ENCODE peak calls at places on chromosomes 16 and 17, in ten cellular contexts. K is lung, U is cardiac muscle cell, N is DND-41, I is mesenchymal stem cell, R is left ventricle myocardium inferior, L is heart right ventricle, P is tibial artery, M is adrenal gland, X is mesendoderm. Z is an unnamed sample. For H3K4me1 and H3K27me3, the result is how much of the 10 kb centered on the place peaks cover.

GRCh38 chr17:2782030-2782429 is 14.2 kb upstream of the RAP1GAP2 start:
- DNase-seq in U (peak), M (no peak), R (no peak), P (no peak), K (no peak), N (no peak), I (no peak), L (no peak), X (peak), Z (no peak)

GRCh38 chr17:79991924-79992656 is 43.6 kb downstream of the TBC1D16 start:
- DNase-seq in U (peak), P (no peak), L (peak), X (peak), I (peak), R (peak), N (peak), K (no peak), M (no peak), Z (no peak)

GRCh38 chr16:10981697-10982216 is 37.4 kb downstream of the CLEC16A start:
- DNase-seq in U (no peak), K (no peak), I (no peak), R (no peak), M (no peak), P (no peak), L (no peak), X (peak), N (peak), Z (no peak)

GRCh38 chr17:59074494-59074893 is 32.2 kb downstream of the TRIM37 start:
- DNase-seq in L (no peak), K (no peak), M (no peak), P (no peak), U (peak), X (no peak), N (no peak), R (no peak), I (peak), Z (no peak)

GRCh38 chr17:41559548-41559947 is 12.3 kb downstream of the KRT9 start:
- DNase-seq in L (no peak), R (no peak), N (no peak), I (peak), X (no peak), U (peak), P (no peak), M (no peak), K (no peak), Z (no peak)

GRCh38 chr17:37752482-37752881 is 7.6 kb upstream of the HNF1B start:
- DNase-seq in N (no peak), M (no peak), K (no peak), L (no peak), I (peak), U (no peak), P (no peak), R (no peak), X (no peak), Z (no peak)

GRCh38 chr17:81577278-81578000 is 25.3 kb upstream of the FAAP100 start:
- DNase-seq in P (no peak), U (peak), N (no peak), K (peak), M (no peak), L (no peak), X (no peak), I (no peak), R (no peak), Z (no peak)

GRCh38 chr17:34886831-34887230 is 74.4 kb downstream of the CCT6B start:
- DNase-seq in K (no peak), X (peak), I (no peak), L (no peak), N (no peak), M (no peak), P (no peak), R (no peak), U (no peak), Z (no peak)

GRCh38 chr16:73390936-73391335 is 343.0 kb upstream of the ZFHX3 start:
- DNase-seq in K (no peak), L (no peak), M (no peak), R (no peak), N (no peak), U (no peak), I (no peak), P (no peak), X (no peak), Z (no peak)

GRCh38 chr17:6843241-6843890 is 11.8 kb upstream of the TEKT1 start:
- DNase-seq in I (peak), M (no peak), P (no peak), K (no peak), X (peak), R (no peak), N (no peak), U (peak), L (no peak), Z (no peak)

GRCh38 chr17:62075308-62075815 is 10.3 kb upstream of the MED13 start:
- DNase-seq in M (no peak), U (peak), R (no peak), P (no peak), K (peak), N (no peak), I (peak), X (no peak), L (no peak), Z (no peak)

GRCh38 chr17:43579570-43580140 is 33.5 kb upstream of the ETV4 start:
- DNase-seq in M (no peak), N (no peak), R (no peak), P (no peak), L (no peak), K (no peak), I (peak), X (no peak), U (peak), Z (no peak)

GRCh38 chr17:59506907-59507726 is 58.3 kb upstream of the DHX40 start:
- DNase-seq in K (no peak), N (no peak), L (no peak), P (no peak), X (no peak), U (peak), I (peak), M (peak), R (no peak), Z (no peak)

GRCh38 chr16:48862087-48862532 is 252.1 kb upstream of the N4BP1 start:
- DNase-seq in X (peak), N (no peak), L (no peak), R (no peak), I (peak), M (no peak), K (no peak), U (no peak), P (no peak), Z (peak)

GRCh38 chr17:64192588-64192987 is 62.6 kb upstream of the ERN1 start:
- DNase-seq in M (no peak), I (no peak), U (no peak), R (no peak), N (no peak), X (no peak), L (no peak), P (no peak), K (no peak), Z (no peak)

GRCh38 chr17:7393613-7394451 is 493 bp downstream of the PLSCR3 start:
- DNase-seq in U (peak), K (no peak), M (peak), R (peak), I (peak), L (no peak), P (no peak), N (peak), X (peak), Z (no peak)

GRCh38 chr17:80619535-80620235 is 75.0 kb downstream of the RPTOR start:
- DNase-seq in X (peak), M (no peak), L (no peak), I (no peak), P (no peak), R (no peak), N (no peak), U (no peak), K (no peak), Z (no peak)

GRCh38 chr16:3431779-3432219 is 11.5 kb downstream of the ZNF597 start:
- DNase-seq in X (no peak), N (no peak), P (no peak), U (peak), L (peak), M (peak), I (no peak), K (peak), R (peak), Z (peak)

GRCh38 chr16:27472091-27473020 is 70.4 kb downstream of the IL21R start:
- DNase-seq in N (no peak), I (no peak), P (no peak), X (no peak), L (no peak), M (no peak), K (no peak), R (no peak), U (no peak), Z (no peak)

GRCh38 chr17:6061290-6061689 is 8.9 kb upstream of the WSCD1 start:
- DNase-seq in N (no peak), R (no peak), K (no peak), L (no peak), X (no peak), I (peak), U (peak), M (peak), P (peak), Z (no peak)

GRCh38 chr17:12316021-12316420 is 295.3 kb downstream of the MAP2K4 start:
- DNase-seq in K (no peak), M (no peak), X (no peak), U (no peak), P (no peak), L (no peak), R (no peak), I (no peak), N (no peak), Z (no peak)

GRCh38 chr17:40551091-40551873 is 14.0 kb downstream of the CCR7 start:
- DNase-seq in P (peak), U (peak), N (peak), I (peak), X (no peak), L (peak), R (peak), K (peak), M (peak), Z (peak)

GRCh38 chr17:27466376-27466747 is 10.1 kb downstream of the KSR1 start:
- DNase-seq in L (no peak), U (no peak), R (no peak), P (no peak), I (no peak), M (no peak), X (no peak), K (no peak), N (no peak), Z (no peak)

GRCh38 chr17:77214328-77214727 is 73.6 kb downstream of the SEC14L1 start:
- DNase-seq in N (no peak), L (no peak), U (no peak), K (no peak), R (no peak), M (no peak), P (no peak), I (no peak), X (no peak), Z (no peak)

GRCh38 chr17:8753976-8754440 is 4.3 kb downstream of the SPDYE4 start:
- DNase-seq in X (peak), U (peak), K (no peak), R (no peak), P (no peak), I (peak), N (no peak), M (no peak), L (no peak), Z (no peak)

GRCh38 chr17:80101160-80101945 is at the start of gene GAA:
- DNase-seq in P (peak), R (peak), U (peak), I (peak), X (peak), L (peak), N (peak), K (peak), M (peak), Z (peak)

GRCh38 chr16:83100679-83101078 is 473.9 kb downstream of the CDH13 start:
- DNase-seq in I (no peak), P (no peak), U (no peak), M (no peak), X (no peak), N (no peak), K (no peak), R (no peak), L (no peak), Z (no peak)

GRCh38 chr17:72394531-72394930 is 273.7 kb downstream of the SOX9 start:
- DNase-seq in I (no peak), X (no peak), N (no peak), M (no peak), U (no peak), K (no peak), L (no peak), R (no peak), P (no peak), Z (no peak)

GRCh38 chr17:48121921-48122650 is 14.5 kb downstream of the SNX11 start:
- DNase-seq in N (no peak), U (no peak), X (no peak), M (no peak), K (no peak), L (no peak), P (no peak), R (no peak), I (no peak), Z (no peak)

GRCh38 chr16:31010539-31010938 is at the start of gene STX1B:
- DNase-seq in U (peak), I (no peak), X (peak), P (no peak), N (no peak), M (no peak), K (no peak), L (no peak), R (no peak), Z (no peak)

DNA sequence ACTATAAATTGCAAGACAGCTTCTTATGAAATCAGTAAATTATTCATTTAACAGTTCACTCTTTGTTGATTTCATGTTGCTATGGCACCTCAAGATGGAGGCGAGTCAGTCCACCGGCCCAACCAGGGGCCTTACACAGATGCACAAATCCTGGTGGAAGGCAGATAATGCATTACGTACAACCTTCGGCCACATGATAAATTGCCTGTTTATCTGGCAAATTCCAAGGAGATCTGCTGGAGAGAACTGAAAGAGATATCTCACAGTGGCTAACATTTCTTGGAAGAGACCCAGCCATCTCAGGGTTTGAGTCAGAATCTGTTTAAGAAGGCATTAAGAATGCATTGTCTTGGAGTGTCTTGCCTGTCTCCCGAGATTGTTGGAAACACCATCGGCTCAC is 225.6 kb downstream of the MSI2 start:
- DNase-seq in N (no peak), K (no peak), M (peak), L (no peak), X (no peak), U (peak), P (no peak), I (peak), R (no peak), Z (peak)
- H3K27ac ChIP-seq in N (peak), K (no peak), M (peak), L (peak), X (no peak), U (no peak), P (no peak), I (no peak), R (no peak), Z (no peak)

DNA sequence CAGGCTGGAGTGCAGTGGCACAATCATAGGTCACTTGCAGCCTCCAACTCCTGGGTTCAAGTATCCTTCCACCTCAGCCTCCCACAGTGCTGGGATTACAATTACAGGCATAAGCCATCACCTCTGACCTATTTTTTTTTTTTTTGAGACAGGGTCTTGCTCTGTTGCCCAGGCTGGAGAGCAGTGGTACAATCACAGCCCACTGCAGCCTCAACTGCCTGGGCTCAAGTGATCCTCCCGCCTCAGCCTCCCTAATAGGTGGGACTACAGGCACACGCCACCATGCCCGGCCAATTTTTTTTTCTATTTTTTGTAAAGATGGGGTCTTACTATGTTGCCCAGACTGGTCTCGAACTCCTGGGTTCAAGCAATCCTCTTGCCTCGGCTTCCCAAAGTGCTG is 5.6 kb upstream of the GGA2 start:
- DNase-seq in P (no peak), I (no peak), X (no peak), L (no peak), R (no peak), N (no peak), U (no peak), K (no peak), M (no peak), Z (no peak)
- H3K4me1 ChIP-seq in P (under half), I (under half), X (under half), L (under half), R (under half), N (under half), U (under half), K (under half), M (under half), Z (under half)

GRCh38 chr16:88978608-88979346 is 1.8 kb upstream of the CBFA2T3 start:
- DNase-seq in M (no peak), L (no peak), X (no peak), R (no peak), U (no peak), N (peak), P (no peak), K (no peak), I (no peak), Z (no peak)

GRCh38 chr16:88982286-88983084 is 5.5 kb upstream of the CBFA2T3 start:
- DNase-seq in K (no peak), I (no peak), P (no peak), M (no peak), X (no peak), N (no peak), R (no peak), U (no peak), L (no peak), Z (no peak)

GRCh38 chr16:88977845-88978607 is 1.0 kb upstream of the CBFA2T3 start:
- DNase-seq in M (no peak), I (no peak), K (no peak), X (no peak), N (no peak), R (no peak), L (no peak), U (no peak), P (no peak), Z (no peak)

GRCh38 chr16:88977028-88977844 is at the start of gene CBFA2T3:
- DNase-seq in R (peak), L (peak), M (peak), N (no peak), U (peak), I (peak), X (no peak), K (peak), P (peak), Z (peak)

GRCh38 chr16:88979616-88980015 is 2.6 kb upstream of the CBFA2T3 start:
- DNase-seq in X (no peak), M (no peak), P (no peak), U (no peak), R (no peak), K (no peak), L (no peak), N (no peak), I (no peak), Z (no peak)
- H3K27me3 ChIP-seq in X (under half), M (under half), P (under half), U (under half), R (half or more), K (under half), L (half or more), N (under half), I (under half), Z (under half)

GRCh38 chr17:50079334-50080095 is 15.6 kb upstream of the PDK2 start:
- DNase-seq in K (no peak), N (peak), L (no peak), X (peak), U (no peak), M (no peak), P (peak), R (no peak), I (no peak), Z (no peak)
- H3K27ac ChIP-seq in K (no peak), N (no peak), L (no peak), X (no peak), U (no peak), M (no peak), P (peak), R (no peak), I (peak), Z (no peak)

DNA sequence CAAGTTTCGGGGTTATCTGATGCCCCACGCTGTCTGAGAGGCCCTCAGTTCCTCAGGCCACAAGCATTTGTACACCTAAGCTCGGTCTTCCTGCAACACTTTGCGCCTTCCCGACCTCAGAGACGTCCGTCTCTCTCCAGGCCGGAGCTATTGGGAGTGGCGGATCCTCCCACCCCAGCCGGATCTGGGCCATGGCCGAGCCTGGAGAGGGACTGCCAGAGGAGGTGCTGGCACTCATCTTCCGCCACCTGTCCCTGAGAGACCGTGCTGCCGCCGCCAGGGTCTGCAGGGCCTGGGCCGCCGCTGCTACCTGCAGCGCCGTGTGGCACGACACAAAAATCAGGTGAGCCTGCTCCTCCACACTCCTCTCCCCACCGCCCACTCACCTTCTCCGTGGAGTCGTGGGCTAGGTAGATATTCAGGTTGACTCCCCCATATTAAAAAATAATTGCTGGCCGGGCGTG is 1.9 kb downstream of the FBXL8 start:
- DNase-seq in P (no peak), K (no peak), U (no peak), R (peak), I (no peak), N (no peak), X (peak), L (peak), M (peak), Z (no peak)
- H3K4me1 ChIP-seq in P (half or more), K (under half), U (under half), R (half or more), I (half or more), N (under half), X (under half), L (half or more), M (under half), Z (under half)

GRCh38 chr17:45718791-45719190 is 65.3 kb upstream of the CRHR1 start:
- DNase-seq in X (no peak), K (no peak), L (no peak), U (no peak), R (no peak), P (no peak), M (no peak), N (no peak), I (no peak), Z (no peak)

GRCh38 chr17:45720386-45720785 is 63.7 kb upstream of the CRHR1 start:
- DNase-seq in U (no peak), R (no peak), K (no peak), I (no peak), N (no peak), L (no peak), M (no peak), X (no peak), P (no peak), Z (no peak)

GRCh38 chr17:45719335-45720071 is 64.6 kb upstream of the CRHR1 start:
- DNase-seq in R (no peak), U (peak), L (no peak), M (no peak), K (no peak), I (peak), P (no peak), N (no peak), X (peak), Z (no peak)

GRCh38 chr17:45709889-45710288 is 74.2 kb upstream of the CRHR1 start:
- DNase-seq in X (peak), L (no peak), M (no peak), R (no peak), K (no peak), N (no peak), P (no peak), I (no peak), U (no peak), Z (no peak)

GRCh38 chr17:45715787-45716186 is 68.3 kb upstream of the CRHR1 start:
- DNase-seq in M (no peak), R (no peak), U (no peak), P (no peak), N (no peak), L (no peak), K (no peak), I (no peak), X (no peak), Z (no peak)
- H3K27me3 ChIP-seq in M (under half), R (half or more), U (under half), P (under half), N (under half), L (half or more), K (under half), I (under half), X (under half), Z (under half)

DNA sequence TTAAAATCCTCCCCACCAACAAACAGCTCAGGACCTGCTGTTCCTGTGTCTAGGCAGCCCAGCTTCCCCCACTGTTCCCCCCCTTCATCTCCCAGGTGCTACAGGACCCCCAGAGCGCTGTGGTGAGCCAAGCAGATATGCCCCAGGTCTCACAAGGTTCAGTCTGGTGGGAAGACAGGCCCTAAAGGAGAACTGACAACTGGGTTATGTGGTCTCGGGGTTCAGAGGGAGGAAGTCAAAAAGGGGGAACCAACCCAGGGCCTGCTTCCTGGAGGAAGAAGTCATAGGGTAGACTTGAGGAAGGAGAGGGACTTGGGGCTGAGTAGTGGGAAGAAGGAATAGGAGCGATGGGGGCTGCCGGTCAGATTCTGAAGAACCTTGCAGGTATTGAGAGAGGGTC is 2.6 kb downstream of the RIPOR1 start:
- DNase-seq in P (no peak), U (no peak), M (no peak), N (no peak), I (no peak), K (no peak), X (no peak), R (no peak), L (no peak), Z (no peak)
- H3K27ac ChIP-seq in P (peak), U (no peak), M (peak), N (no peak), I (peak), K (no peak), X (no peak), R (peak), L (peak), Z (peak)